ENCODE peak calls at places on chromosomes 1 and 21, in nine cellular contexts. N is IMR-90, K is SK-N-SH, O is fibroblast of lung, I is AG04450, H is lower lobe of right lung, S is right lobe of liver, X is ascending aorta, U is right atrium auricular region. R is an unnamed sample.

GRCh38 chr1:54996869-54997710 is 1.6 kb upstream of the BSND start:
- DNase-seq in K (peak), X (no peak), H (no peak), N (no peak), I (no peak), O (peak), U (no peak), S (no peak), R (no peak)

GRCh38 chr1:41317356-41317755 is 43.9 kb upstream of the FOXO6 start:
- DNase-seq in I (no peak), H (no peak), S (no peak), X (no peak), O (peak), K (no peak), U (no peak), N (no peak), R (no peak)

GRCh38 chr1:85334962-85335361 is 58.5 kb upstream of the BCL10 start:
- DNase-seq in U (no peak), I (no peak), K (no peak), N (peak), O (peak), X (no peak), S (no peak), H (no peak), R (no peak)

GRCh38 chr1:111157425-111157824 is 17.4 kb downstream of the CEPT1 start:
- DNase-seq in K (no peak), S (no peak), N (no peak), X (no peak), U (no peak), O (no peak), I (no peak), H (no peak), R (no peak)

GRCh38 chr1:98387701-98388100 is 273.8 kb upstream of the SNX7 start:
- DNase-seq in O (peak), H (no peak), I (no peak), S (no peak), N (no peak), K (no peak), U (no peak), X (no peak), R (no peak)

GRCh38 chr1:186568221-186568620 is 107.3 kb upstream of the PDC start:
- DNase-seq in U (no peak), X (no peak), O (no peak), S (no peak), K (no peak), H (no peak), I (no peak), N (no peak), R (no peak)

GRCh38 chr1:201781447-201781846 is 47.5 kb upstream of the IPO9 start:
- DNase-seq in S (no peak), K (no peak), H (no peak), I (no peak), N (peak), O (peak), U (no peak), X (no peak), R (no peak)

GRCh38 chr1:92194516-92194915 is 23.2 kb upstream of the C1orf146 start:
- DNase-seq in I (no peak), X (no peak), N (peak), K (no peak), H (no peak), U (no peak), O (no peak), S (no peak), R (no peak)

GRCh38 chr1:37270639-37271038 is 203.7 kb upstream of the ZC3H12A start:
- DNase-seq in N (no peak), I (no peak), H (no peak), U (no peak), K (no peak), S (no peak), O (no peak), X (no peak), R (no peak)
- TF ChIP-seq CTCF in N (no peak), I (no peak), H (no peak), U (no peak), K (no peak), S (no peak), O (no peak), X (no peak), R (peak)

DNA sequence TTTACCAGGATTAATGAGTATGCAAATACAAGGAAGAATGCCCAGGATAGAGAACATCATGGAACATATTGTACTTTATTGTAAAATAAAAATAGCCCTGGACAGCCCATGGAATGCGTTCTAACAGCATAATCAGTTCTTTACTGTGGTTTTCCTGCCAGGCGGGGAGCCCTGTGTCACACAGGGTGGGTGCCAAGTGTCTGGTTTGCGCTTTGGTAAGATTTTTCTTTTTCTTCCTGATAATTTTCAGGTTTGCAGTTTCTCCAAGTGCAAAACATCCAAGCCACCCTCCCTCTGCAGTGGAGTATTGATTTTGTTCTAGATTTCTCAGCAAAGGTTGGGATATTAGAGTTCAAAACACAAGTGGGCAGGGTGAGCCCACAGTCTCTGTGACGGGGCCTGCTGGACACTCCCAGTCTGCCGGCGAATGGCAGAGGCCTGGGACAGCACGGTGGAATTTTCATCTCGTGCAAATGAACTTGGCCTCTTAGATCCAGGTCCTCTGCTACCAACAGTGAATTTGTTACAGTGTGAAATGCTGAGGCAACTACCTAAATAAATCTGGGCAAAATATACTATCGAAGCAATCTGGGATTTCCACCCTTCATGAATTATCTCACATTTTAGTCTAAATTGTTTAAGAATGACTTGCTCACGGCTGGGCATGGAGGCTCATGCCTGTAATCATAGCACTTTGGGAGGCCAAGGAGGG is 15.6 kb upstream of the KCNJ15 start:
- DNase-seq in H (no peak), N (no peak), U (no peak), K (no peak), X (no peak), S (no peak), O (peak), I (no peak), R (no peak)
- H3K27ac ChIP-seq in H (peak), N (no peak), U (peak), K (no peak), X (peak), S (no peak), O (no peak), I (no peak), R (no peak)

GRCh38 chr1:19402031-19402430 is 83.3 kb downstream of the CAPZB start:
- DNase-seq in N (no peak), O (no peak), K (no peak), I (no peak), S (no peak), H (no peak), U (no peak), X (no peak), R (no peak)
- H3K4me3 ChIP-seq in N (no peak), O (no peak), K (no peak), I (no peak), S (no peak), H (no peak), U (no peak), X (no peak), R (no peak)

DNA sequence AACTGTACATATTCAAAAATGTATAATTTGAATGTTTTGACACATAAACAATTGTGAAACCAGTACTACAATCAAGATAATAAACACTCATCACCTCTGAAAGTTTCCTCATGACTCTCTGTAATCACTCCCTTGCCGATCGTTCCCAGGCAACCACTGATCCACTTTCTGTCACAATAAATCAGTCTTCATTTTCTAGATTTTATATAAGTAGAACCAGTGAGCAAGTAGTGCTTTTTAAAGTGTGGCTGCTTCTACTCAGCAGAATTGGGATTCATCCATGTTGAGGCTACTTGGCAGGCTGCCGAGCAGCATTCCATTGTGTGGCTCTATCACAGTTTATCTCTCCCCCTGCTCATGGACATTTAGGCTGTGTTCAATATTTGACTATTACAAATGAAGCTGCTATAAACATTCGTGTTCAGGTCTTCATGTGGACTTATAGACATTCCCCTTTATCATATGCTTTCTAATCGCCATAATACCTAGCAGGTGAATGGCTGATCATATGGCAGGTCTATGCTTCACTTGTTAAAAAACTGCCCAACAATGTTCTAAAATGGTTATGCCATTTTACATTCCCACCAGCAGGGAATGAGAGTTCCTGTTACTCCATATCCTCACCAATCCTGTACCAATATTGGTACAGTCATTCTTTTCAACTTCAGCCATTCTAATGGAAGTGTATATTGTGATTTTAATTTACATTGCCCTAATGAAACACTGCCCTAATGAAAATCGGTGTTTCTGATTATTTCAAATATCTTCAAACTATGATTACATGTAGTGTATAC is 20.5 kb downstream of the TEX38 start:
- DNase-seq in K (no peak), X (no peak), O (peak), H (no peak), U (no peak), S (no peak), I (no peak), N (peak), R (no peak)
- TF ChIP-seq CTCF in K (peak), X (no peak), O (peak), H (no peak), U (peak), S (no peak), I (peak), N (peak), R (no peak)

GRCh38 chr1:168321945-168322344 is 41.3 kb downstream of the TBX19 start:
- DNase-seq in I (no peak), N (peak), S (no peak), K (no peak), O (peak), X (no peak), U (no peak), H (no peak), R (no peak)

GRCh38 chr1:168319691-168320090 is 39.0 kb downstream of the TBX19 start:
- DNase-seq in N (no peak), O (no peak), H (no peak), K (no peak), U (no peak), S (no peak), I (no peak), X (no peak), R (no peak)

GRCh38 chr1:168320149-168320548 is 39.5 kb downstream of the TBX19 start:
- DNase-seq in S (no peak), X (no peak), N (no peak), H (no peak), K (no peak), O (no peak), I (no peak), U (no peak), R (no peak)

GRCh38 chr1:168317309-168317708 is 36.6 kb downstream of the TBX19 start:
- DNase-seq in O (no peak), K (no peak), X (no peak), S (no peak), N (no peak), I (no peak), H (no peak), U (no peak), R (no peak)

DNA sequence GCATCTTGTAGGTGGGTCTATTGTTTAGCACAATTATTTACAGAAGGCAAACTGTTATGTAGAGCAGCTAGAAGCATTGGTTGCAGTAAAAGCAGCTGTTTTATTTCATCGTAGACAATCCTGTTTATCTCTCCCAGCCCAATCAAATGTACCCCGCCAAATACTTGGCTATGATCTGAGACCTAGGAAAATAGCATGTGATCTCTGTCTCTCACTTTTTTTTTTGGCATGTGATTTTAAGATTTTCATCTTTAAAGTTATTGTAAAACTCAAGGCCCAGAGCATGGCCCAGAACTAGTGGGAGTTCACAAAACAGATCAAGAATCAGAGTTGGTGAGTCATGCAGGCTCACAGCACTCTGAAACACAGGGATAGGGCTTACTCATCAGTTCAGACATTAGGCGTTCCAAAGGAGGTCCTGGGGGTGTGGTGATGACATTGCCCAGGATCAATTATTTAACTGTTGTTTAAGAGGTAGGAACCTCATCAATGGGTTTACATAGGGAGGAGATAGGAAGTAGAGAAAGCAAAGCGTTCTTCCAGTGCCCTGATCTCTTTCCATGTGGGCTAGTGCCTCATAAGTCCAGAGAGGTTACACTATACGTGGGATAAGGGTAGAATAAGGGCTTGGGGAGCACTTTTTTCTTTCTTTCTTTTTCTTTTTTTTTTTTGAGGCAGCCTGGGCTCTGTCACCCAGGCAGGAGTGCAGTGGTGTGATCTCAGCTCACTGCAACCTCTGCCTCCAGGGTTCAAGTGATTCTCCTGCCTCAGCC is 40.3 kb downstream of the TBX19 start:
- DNase-seq in K (no peak), U (peak), H (no peak), S (no peak), I (peak), O (peak), N (peak), X (no peak), R (no peak)
- H3K27ac ChIP-seq in K (peak), U (peak), H (no peak), S (no peak), I (peak), O (no peak), N (peak), X (no peak), R (no peak)

GRCh38 chr21:16308269-16308668 is 578.5 kb downstream of the USP25 start:
- DNase-seq in X (no peak), H (no peak), U (no peak), S (no peak), K (no peak), O (peak), I (no peak), N (peak), R (no peak)
- H3K4me3 ChIP-seq in X (no peak), H (peak), U (peak), S (peak), K (no peak), O (no peak), I (peak), N (no peak), R (no peak)

DNA sequence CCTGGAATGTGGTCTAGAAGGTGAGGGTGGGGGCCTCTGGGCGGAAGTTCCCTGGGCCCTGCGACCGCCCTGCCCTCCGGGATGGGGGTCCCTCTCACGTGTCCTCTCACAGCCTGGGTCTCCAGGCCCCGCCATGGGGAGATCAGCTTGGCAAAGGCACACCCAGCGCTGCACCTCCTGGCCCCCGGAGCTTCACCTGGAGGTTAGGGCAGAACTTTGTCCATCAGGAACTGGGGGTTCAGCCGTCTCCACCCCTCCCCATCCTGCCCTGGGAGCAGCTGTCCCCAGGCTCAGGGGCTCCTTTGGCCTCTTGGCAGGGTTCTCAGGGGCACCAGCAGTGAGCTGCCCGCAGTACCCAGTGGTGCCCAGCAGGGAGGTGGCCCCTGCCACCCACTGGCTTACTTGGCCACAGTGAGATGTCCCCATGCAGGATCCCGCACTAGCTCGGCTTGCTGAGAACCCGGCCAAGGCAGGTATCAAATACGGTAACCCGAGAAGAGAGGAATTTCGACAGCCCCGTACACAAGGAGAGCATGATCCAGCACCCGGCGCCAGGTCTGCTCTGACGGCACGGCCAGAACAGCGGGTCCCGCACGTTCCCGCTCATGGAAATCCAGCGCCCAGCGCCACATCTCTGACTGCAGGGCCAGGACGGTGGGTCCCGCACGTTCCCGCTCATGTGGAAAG is 36.7 kb downstream of the RRP1 start:
- DNase-seq in S (no peak), K (peak), O (peak), N (no peak), X (no peak), I (no peak), U (no peak), H (peak), R (no peak)
- TF ChIP-seq CTCF in S (no peak), K (peak), O (no peak), N (no peak), X (no peak), I (no peak), U (peak), H (peak), R (peak)

R was measured in WERI-Rb-1.